ENCODE peak calls at places on chromosomes 6 and 20, in eight cellular contexts. X is heart left ventricle, V is heart right ventricle, H is fibroblast of pulmonary artery, W is IMR-90, N is cardiac fibroblast, F is fibroblast of lung, Q is PC-3. U is an unnamed sample.

GRCh38 chr6:160141001-160141726 is 19.5 kb downstream of the SLC22A1 start:
- DNase-seq in V (no peak), W (peak; percentile 84), H (peak; percentile 70), F (peak; percentile 81), N (peak; percentile 63), X (no peak), Q (peak; percentile 71), U (peak; percentile 39)

GRCh38 chr20:39775110-39775509 is 813.0 kb downstream of the DHX35 start:
- DNase-seq in N (peak; percentile 65), F (peak; percentile 65), X (peak; percentile 76), W (no peak), H (peak; percentile 46), V (peak; percentile 50), Q (no peak), U (peak; percentile 32)

GRCh38 chr6:156991971-156992370 is 214.8 kb downstream of the ARID1B start:
- DNase-seq in Q (peak; percentile 74), V (no peak), N (no peak), W (peak; percentile 71), F (peak; percentile 54), X (no peak), H (no peak), U (peak; percentile 47)

GRCh38 chr6:74931567-74931966 is 274.3 kb downstream of the COL12A1 start:
- DNase-seq in V (no peak), Q (peak; percentile 19), H (peak; percentile 73), X (no peak), N (peak; percentile 56), W (peak; percentile 86), F (peak; percentile 79), U (peak; percentile 54)

GRCh38 chr20:49610701-49611538 is 43.0 kb upstream of the PTGIS start:
- DNase-seq in H (peak; percentile 59), Q (peak; percentile 93), X (peak; percentile 75), V (peak; percentile 63), W (no peak), F (no peak), N (peak; percentile 60), U (peak; percentile 40)

GRCh38 chr6:48113130-48113529 is 2.1 kb upstream of the PTCHD4 start:
- DNase-seq in X (no peak), W (no peak), F (no peak), N (no peak), V (no peak), H (no peak), Q (no peak), U (no peak)

GRCh38 chr6:87965806-87966205 is 81.8 kb upstream of the SPACA1 start:
- DNase-seq in Q (no peak), V (no peak), N (no peak), F (no peak), H (no peak), W (no peak), X (no peak), U (no peak)

GRCh38 chr20:50032955-50033666 is 50.3 kb downstream of the SNAI1 start:
- DNase-seq in X (no peak), N (no peak), H (no peak), F (no peak), V (no peak), Q (peak; percentile 38), W (no peak), U (no peak)

GRCh38 chr20:52619101-52619500 is 353.1 kb upstream of the TSHZ2 start:
- DNase-seq in N (no peak), Q (no peak), F (no peak), X (no peak), W (no peak), H (no peak), V (no peak), U (no peak)

GRCh38 chr6:11672261-11672660 is 106.3 kb downstream of the ADTRP start:
- DNase-seq in W (peak; percentile 52), N (no peak), X (no peak), F (no peak), Q (no peak), H (no peak), V (no peak), U (no peak)

GRCh38 chr6:118562959-118563358 is 14.9 kb downstream of the PLN start:
- DNase-seq in V (no peak), W (peak; percentile 69), N (peak; percentile 22), Q (no peak), F (no peak), H (peak; percentile 34), X (no peak), U (no peak)

GRCh38 chr6:134217110-134217509 is 100.8 kb downstream of the SGK1 start:
- DNase-seq in H (no peak), W (peak; percentile 82), V (no peak), N (no peak), F (no peak), X (no peak), Q (no peak), U (peak; percentile 25)

GRCh38 chr6:48916523-48917050 is 546.5 kb downstream of the MMUT start:
- DNase-seq in N (no peak), H (no peak), X (no peak), F (no peak), W (no peak), V (no peak), Q (peak; percentile 92), U (no peak)

GRCh38 chr6:26155066-26155925 is 68.1 kb downstream of the HFE start:
- DNase-seq in N (peak; percentile 24), W (no peak), X (peak; percentile 51), Q (peak; percentile 54), V (peak; percentile 53), F (peak; percentile 23), H (no peak), U (no peak)

GRCh38 chr20:48735112-48735511 is 92.7 kb downstream of the PREX1 start:
- DNase-seq in H (no peak), N (no peak), Q (no peak), W (no peak), X (no peak), F (no peak), V (no peak), U (no peak)

GRCh38 chr6:3053231-3053508 is 15.1 kb upstream of the RIPK1 start:
- DNase-seq in V (no peak), Q (no peak), N (no peak), X (no peak), W (no peak), H (no peak), F (no peak), U (no peak)

GRCh38 chr6:101417899-101418298 is 24.4 kb downstream of the GRIK2 start:
- DNase-seq in V (no peak), F (no peak), X (no peak), H (no peak), Q (no peak), N (no peak), W (no peak), U (no peak)

GRCh38 chr6:168597471-168597875 is 156.5 kb downstream of the SMOC2 start:
- DNase-seq in N (no peak), V (no peak), F (no peak), H (no peak), X (no peak), W (no peak), Q (no peak), U (no peak)

GRCh38 chr6:42047220-42047590 is 3.1 kb upstream of the TAF8 start:
- DNase-seq in Q (no peak), H (no peak), N (no peak), V (no peak), W (no peak), X (no peak), F (no peak), U (no peak)
- H3K4me3 ChIP-seq in Q (no peak overlapping the region), H (peak overlapping the region; percentile 93), N (peak overlapping the region; percentile 63), V (peak overlapping the region; percentile 70), W (no peak overlapping the region), X (peak overlapping the region; percentile 87), F (no peak overlapping the region), U (peak overlapping the region; percentile 87)

GRCh38 chr6:55012454-55012853 is 161.9 kb upstream of the HCRTR2 start:
- DNase-seq in W (no peak), X (no peak), Q (no peak), V (no peak), H (no peak), N (no peak), F (no peak), U (no peak)

GRCh38 chr6:55016261-55016660 is 158.1 kb upstream of the HCRTR2 start:
- DNase-seq in W (no peak), V (no peak), H (no peak), X (no peak), N (no peak), F (peak; percentile 54), Q (no peak), U (no peak)

GRCh38 chr6:55014321-55015088 is 159.8 kb upstream of the HCRTR2 start:
- DNase-seq in X (no peak), H (no peak), W (peak; percentile 53), F (peak; percentile 70), N (no peak), Q (no peak), V (no peak), U (no peak)

GRCh38 chr6:55009114-55009513 is 162.5 kb downstream of the FAM83B start:
- DNase-seq in V (no peak), N (no peak), Q (no peak), H (no peak), W (no peak), F (no peak), X (no peak), U (no peak)

GRCh38 chr6:55011034-55011433 is 163.3 kb upstream of the HCRTR2 start:
- DNase-seq in Q (no peak), W (no peak), X (no peak), V (no peak), H (no peak), N (no peak), F (no peak), U (no peak)
- TF ChIP-seq CTCF in Q (peak; percentile 51), W (no peak), X (no peak), V (no peak), H (no peak), N (no peak), F (no peak), U (no peak)

GRCh38 chr6:145063091-145063490 is 672.2 kb downstream of the EPM2A start:
- DNase-seq in Q (no peak), V (no peak), X (no peak), W (peak; percentile 18), H (no peak), F (peak; percentile 33), N (no peak), U (peak; percentile 52)
- H3K4me3 ChIP-seq in Q (no peak overlapping the region), V (no peak overlapping the region), X (no peak overlapping the region), W (no peak overlapping the region), H (no peak overlapping the region), F (no peak overlapping the region), N (no peak overlapping the region), U (no peak overlapping the region)

GRCh38 chr6:136334853-136335252 is 45.2 kb upstream of the BCLAF1 start:
- DNase-seq in N (no peak), F (no peak), V (no peak), X (no peak), Q (no peak), W (no peak), H (no peak), U (no peak)
- TF ChIP-seq CTCF in N (no peak), F (no peak), V (no peak), X (no peak), Q (peak; percentile 25), W (no peak), H (peak; percentile 3), U (no peak)